ENCODE peak calls at places on chromosomes 11 and 22, in ten cellular contexts. H, C, G, N, S, P, F, R, M and V are unnamed samples.

GRCh38 chr22:20109411-20110358 is 6.2 kb upstream of the RANBP1 start:
- DNase-seq in H (no peak), C (no peak), G (no peak), N (no peak), S (peak), P (no peak), F (no peak), R (no peak), M (no peak), V (no peak)

GRCh38 chr22:21100149-21101032 is 54.6 kb downstream of the LRRC74B start:
- DNase-seq in H (no peak), C (no peak), G (no peak), N (no peak), S (no peak), P (no peak), F (no peak), R (no peak), M (no peak), V (no peak)

GRCh38 chr11:70486731-70487130 is 88.4 kb downstream of the CTTN start:
- DNase-seq in H (no peak), C (no peak), G (no peak), N (no peak), S (no peak), P (no peak), F (no peak), R (no peak), M (no peak), V (no peak)

GRCh38 chr11:26904114-26904513 is 89.8 kb upstream of the FIBIN start:
- DNase-seq in H (peak), C (no peak), G (peak), N (no peak), S (no peak), P (no peak), F (no peak), R (no peak), M (no peak), V (no peak)

GRCh38 chr11:80831374-80831773 is 1390.5 kb upstream of the TENM4 start:
- DNase-seq in H (no peak), C (no peak), G (no peak), N (no peak), S (no peak), P (no peak), F (no peak), R (no peak), M (no peak), V (no peak)

GRCh38 chr11:68504432-68505066 is 44.0 kb downstream of the PPP6R3 start:
- DNase-seq in H (no peak), C (no peak), G (no peak), N (no peak), S (no peak), P (no peak), F (no peak), R (no peak), M (no peak), V (no peak)

GRCh38 chr11:83033972-83034672 is 37.6 kb downstream of the RAB30 start:
- DNase-seq in H (peak), C (peak), G (peak), N (no peak), S (no peak), P (peak), F (no peak), R (no peak), M (peak), V (peak)

GRCh38 chr22:26283330-26283729 is 114.1 kb downstream of the SEZ6L start:
- DNase-seq in H (no peak), C (no peak), G (no peak), N (no peak), S (no peak), P (no peak), F (no peak), R (no peak), M (no peak), V (no peak)

GRCh38 chr22:24181088-24181995 is at the start of gene SUSD2:
- DNase-seq in H (no peak), C (no peak), G (no peak), N (no peak), S (peak), P (peak), F (no peak), R (no peak), M (peak), V (no peak)

GRCh38 chr11:126929186-126930085 is 71.1 kb downstream of the KIRREL3 start:
- DNase-seq in H (no peak), C (peak), G (no peak), N (peak), S (no peak), P (no peak), F (no peak), R (no peak), M (peak), V (no peak)

GRCh38 chr11:73401217-73401923 is 25.2 kb downstream of the RELT start:
- DNase-seq in H (no peak), C (no peak), G (no peak), N (no peak), S (peak), P (no peak), F (peak), R (no peak), M (no peak), V (no peak)

GRCh38 chr11:35040221-35040942 is 98.6 kb upstream of the CD44 start:
- DNase-seq in H (no peak), C (no peak), G (no peak), N (no peak), S (no peak), P (peak), F (peak), R (no peak), M (peak), V (peak)

GRCh38 chr11:86593833-86594232 is 78.6 kb downstream of the ME3 start:
- DNase-seq in H (no peak), C (no peak), G (no peak), N (no peak), S (no peak), P (no peak), F (no peak), R (no peak), M (no peak), V (no peak)

GRCh38 chr11:109338131-109338530 is 83.9 kb upstream of the C11orf87 start:
- DNase-seq in H (no peak), C (no peak), G (no peak), N (peak), S (no peak), P (no peak), F (peak), R (no peak), M (no peak), V (no peak)

GRCh38 chr22:38734203-38735100 is 21.3 kb downstream of the SUN2 start:
- DNase-seq in H (no peak), C (no peak), G (no peak), N (no peak), S (peak), P (no peak), F (no peak), R (no peak), M (no peak), V (no peak)

GRCh38 chr22:31631381-31631780 is 30.6 kb downstream of the PISD start:
- DNase-seq in H (no peak), C (no peak), G (no peak), N (no peak), S (no peak), P (no peak), F (no peak), R (no peak), M (no peak), V (peak)

GRCh38 chr11:63866211-63866610 is 27.3 kb downstream of the MARK2 start:
- DNase-seq in H (no peak), C (no peak), G (no peak), N (no peak), S (peak), P (peak), F (peak), R (peak), M (peak), V (no peak)

GRCh38 chr22:19666663-19667593 is 47.4 kb upstream of the SEPTIN5 start:
- DNase-seq in H (no peak), C (no peak), G (no peak), N (no peak), S (no peak), P (no peak), F (peak), R (no peak), M (peak), V (no peak)

GRCh38 chr11:117984471-117984870 is 1.7 kb upstream of the IL10RA start:
- DNase-seq in H (no peak), C (no peak), G (no peak), N (no peak), S (no peak), P (no peak), F (no peak), R (no peak), M (no peak), V (no peak)

GRCh38 chr22:32396255-32396654 is 15.8 kb downstream of the RTCB start:
- DNase-seq in H (no peak), C (no peak), G (no peak), N (no peak), S (no peak), P (no peak), F (no peak), R (no peak), M (no peak), V (no peak)